ENCODE peak calls at places on chromosomes 2 and 18, in five cellular contexts. D is NCI-H446, N is anterior cingulate cortex, Q is cardiac fibroblast, O is small intestine. V is an unnamed sample.

GRCh38 chr2:206765242-206766056 is at the start of the genes FASTKD2 and MDH1B:
- DNase-seq in D (peak), O (peak), N (peak), Q (peak), V (peak)

GRCh38 chr18:3688682-3689081 is 238.7 kb downstream of the TGIF1 start:
- DNase-seq in N (no peak), D (no peak), O (no peak), Q (peak), V (no peak)

GRCh38 chr18:42360716-42361115 is 405.7 kb downstream of the PIK3C3 start:
- DNase-seq in D (no peak), N (no peak), O (no peak), Q (no peak), V (no peak)

GRCh38 chr18:35407871-35408481 is 30.8 kb upstream of the ZNF396 start:
- DNase-seq in Q (peak), O (peak), N (no peak), D (peak), V (peak)

GRCh38 chr2:191167766-191168165 is 17.0 kb upstream of the STAT4 start:
- DNase-seq in O (no peak), N (no peak), Q (peak), D (peak), V (peak)

GRCh38 chr2:8015848-8016580 is 665.8 kb upstream of the ID2 start:
- DNase-seq in D (no peak), Q (no peak), O (no peak), N (no peak), V (no peak)

GRCh38 chr2:103445356-103445755 is 683.5 kb downstream of the TMEM182 start:
- DNase-seq in N (no peak), O (no peak), D (peak), Q (no peak), V (no peak)

GRCh38 chr18:31942301-31942998 is 478 bp downstream of the TRAPPC8 start:
- DNase-seq in Q (peak), O (peak), N (no peak), D (peak), V (peak)